ENCODE peak calls at places on chromosomes 16 and 17, in seven cellular contexts. T is heart right ventricle, V is pancreas, R is adipocyte, N is AG04449, B is epithelial cell of esophagus, K is thoracic aorta. J is an unnamed sample.

GRCh38 chr16:4401094-4401501 is 15.3 kb downstream of the CORO7 start:
- DNase-seq in B (no peak), V (no peak), T (no peak), K (no peak), R (no peak), N (no peak), J (no peak)

GRCh38 chr17:30950669-30951399 is 20.0 kb upstream of the RNF135 start:
- DNase-seq in N (no peak), K (peak; percentile 25), V (peak; percentile 33), B (peak; percentile 74), T (peak; percentile 85), R (peak; percentile 65), J (peak; percentile 76)

GRCh38 chr17:51508048-51508447 is 247.7 kb downstream of the UTP18 start:
- DNase-seq in R (no peak), V (no peak), K (no peak), B (no peak), N (no peak), T (no peak), J (no peak)

GRCh38 chr17:69870751-69871199 is 204.2 kb upstream of the KCNJ16 start:
- DNase-seq in T (no peak), R (peak; percentile 80), B (peak; percentile 81), V (no peak), K (no peak), N (peak; percentile 70), J (peak; percentile 30)

GRCh38 chr16:8828541-8829165 is 31.0 kb downstream of the PMM2 start:
- DNase-seq in T (no peak), V (no peak), K (no peak), R (no peak), N (no peak), B (peak; percentile 91), J (no peak)

GRCh38 chr16:69542974-69543373 is 22.8 kb upstream of the NFAT5 start:
- DNase-seq in K (no peak), T (no peak), N (no peak), B (peak; percentile 42), V (no peak), R (peak; percentile 57), J (no peak)

GRCh38 chr17:15341385-15341849 is at the start of gene TEKT3:
- DNase-seq in V (peak; percentile 83), B (peak; percentile 55), T (peak; percentile 84), R (peak; percentile 80), N (no peak), K (peak; percentile 49), J (peak; percentile 13)

GRCh38 chr16:29767062-29767461 is 11.0 kb upstream of the ZG16 start:
- DNase-seq in N (no peak), R (no peak), K (no peak), T (no peak), V (no peak), B (no peak), J (no peak)

GRCh38 chr16:52581530-52581929 is 34.6 kb upstream of the TOX3 start:
- DNase-seq in K (no peak), R (no peak), B (no peak), N (no peak), V (no peak), T (no peak), J (no peak)

DNA sequence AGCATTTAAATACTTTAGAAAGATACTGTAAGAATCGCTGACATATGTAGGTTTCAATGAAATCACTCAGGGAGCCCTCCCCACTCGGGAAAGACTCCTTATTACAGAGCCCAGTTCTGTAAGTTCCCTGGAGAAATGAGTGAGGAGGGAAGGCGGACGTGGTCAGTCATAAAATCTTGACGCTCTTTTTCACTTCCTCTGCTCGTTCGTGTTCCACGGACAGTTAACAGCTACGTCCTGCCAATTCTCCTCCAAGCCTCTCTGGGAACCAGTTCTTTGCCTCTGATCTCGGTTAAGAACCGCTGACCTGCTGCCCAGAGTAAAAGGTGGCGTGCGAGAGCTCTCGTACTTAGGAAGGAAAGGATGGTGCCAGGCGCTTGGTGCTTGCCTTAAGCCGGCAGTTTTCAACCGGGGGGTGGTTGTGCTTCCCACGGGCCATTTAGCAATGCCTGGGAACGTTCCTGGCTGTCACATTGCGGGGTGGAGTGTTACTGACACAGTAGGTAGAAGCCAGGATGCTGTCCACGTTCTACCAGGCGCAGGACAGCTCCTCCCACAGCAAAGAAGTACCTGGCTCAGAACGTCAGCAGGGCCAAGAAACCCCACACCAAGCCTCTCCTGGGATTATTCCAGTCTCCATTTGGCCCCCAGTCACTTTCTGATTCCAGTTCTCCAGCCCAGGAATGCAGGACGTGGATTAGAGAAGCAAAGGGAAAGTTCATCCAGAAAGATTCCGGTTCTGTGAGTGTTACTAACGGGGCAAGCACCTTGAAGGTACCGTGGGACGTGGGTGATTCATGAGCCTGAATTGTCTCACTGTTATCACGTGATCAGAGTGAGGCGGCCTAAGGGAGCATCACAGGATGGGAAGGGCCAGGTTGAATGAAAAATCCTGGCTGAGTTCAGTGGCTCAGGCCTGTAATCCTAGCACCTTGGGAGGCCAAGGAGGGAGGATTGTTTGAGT is 87.7 kb downstream of the MRM3 start:
- DNase-seq in V (no peak), T (no peak), N (no peak), B (peak; percentile 99), R (no peak), K (no peak), J (peak; percentile 83)
- H3K4me3 ChIP-seq in V (no peak overlapping the region), T (no peak overlapping the region), N (no peak overlapping the region), B (no peak overlapping the region), R (peak overlapping the region; percentile 63), K (peak overlapping the region; percentile 60), J (peak overlapping the region; percentile 22)

GRCh38 chr17:78175643-78175981 is 7.2 kb downstream of the SYNGR2 start:
- DNase-seq in V (no peak), N (no peak), K (no peak), B (no peak), R (no peak), T (no peak), J (no peak)

GRCh38 chr17:78176548-78177025 is 8.2 kb downstream of the SYNGR2 start:
- DNase-seq in V (peak; percentile 81), N (no peak), R (peak; percentile 52), B (peak; percentile 74), T (peak; percentile 68), K (no peak), J (no peak)

GRCh38 chr17:78174332-78174869 is 6.0 kb downstream of the SYNGR2 start:
- DNase-seq in R (no peak), N (no peak), K (peak; percentile 66), T (peak; percentile 87), V (peak; percentile 96), B (peak; percentile 39), J (no peak)

GRCh38 chr17:78173025-78173715 is 4.8 kb downstream of the SYNGR2 start:
- DNase-seq in N (no peak), T (no peak), R (no peak), V (no peak), K (no peak), B (no peak), J (no peak)

GRCh38 chr17:78174870-78175642 is 6.7 kb downstream of the SYNGR2 start:
- DNase-seq in V (peak; percentile 87), B (peak; percentile 33), K (no peak), R (no peak), T (no peak), N (no peak), J (no peak)
- H3K4me3 ChIP-seq in V (no peak overlapping the region), B (no peak overlapping the region), K (peak overlapping the region; percentile 34), R (no peak overlapping the region), T (no peak overlapping the region), N (no peak overlapping the region), J (no peak overlapping the region)

GRCh38 chr17:55238931-55239297 is 25.8 kb upstream of the HLF start:
- DNase-seq in B (peak; percentile 14), K (no peak), T (peak; percentile 11), V (peak; percentile 13), R (no peak), N (no peak), J (no peak)
- H3K4me3 ChIP-seq in B (peak overlapping the region; percentile 54), K (peak overlapping the region; percentile 81), T (no peak overlapping the region), V (peak overlapping the region; percentile 46), R (peak overlapping the region; percentile 87), N (peak overlapping the region; percentile 65), J (peak overlapping the region; percentile 62)

GRCh38 chr17:65495255-65496060 is 66.0 kb downstream of the AXIN2 start:
- DNase-seq in B (no peak), K (no peak), R (no peak), N (no peak), V (no peak), T (no peak), J (no peak)
- H3K4me3 ChIP-seq in B (no peak overlapping the region), K (no peak overlapping the region), R (no peak overlapping the region), N (no peak overlapping the region), V (no peak overlapping the region), T (no peak overlapping the region), J (no peak overlapping the region)

DNA sequence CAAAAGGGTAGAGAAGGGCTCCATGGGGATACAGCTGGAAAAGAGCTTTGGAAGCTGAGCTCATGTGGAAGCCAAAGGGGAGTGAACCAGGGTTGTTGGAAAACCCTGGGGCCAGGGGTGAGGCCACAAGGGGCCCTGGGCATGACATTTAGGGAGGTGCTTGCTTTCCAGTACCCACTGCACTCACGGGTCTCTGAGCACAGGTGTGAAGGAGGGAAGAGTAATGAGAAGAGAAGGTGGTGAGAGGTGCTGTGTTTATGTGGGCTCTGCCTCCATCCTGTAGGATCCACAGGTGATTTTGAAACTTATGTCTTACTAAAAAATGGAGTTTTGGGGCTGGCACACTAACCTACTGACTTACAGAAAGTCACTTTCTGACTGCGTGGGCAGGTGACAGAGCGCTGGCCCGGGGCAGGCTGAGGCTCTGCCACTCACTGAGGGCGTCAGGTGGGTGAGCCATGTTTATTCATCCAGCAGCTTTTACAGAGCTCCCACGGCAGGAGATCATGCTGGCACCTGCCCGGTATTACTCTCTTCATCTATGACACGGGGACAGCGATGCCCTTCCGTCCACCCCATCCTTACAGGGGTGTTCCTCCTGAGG is 18.9 kb downstream of the KSR1 start:
- DNase-seq in K (no peak), R (no peak), V (no peak), T (no peak), N (no peak), B (peak; percentile 78), J (no peak)
- H3K4me3 ChIP-seq in K (no peak overlapping the region), R (no peak overlapping the region), V (no peak overlapping the region), T (no peak overlapping the region), N (no peak overlapping the region), B (no peak overlapping the region), J (no peak overlapping the region)

GRCh38 chr16:647173-647902 is 1.8 kb upstream of the WDR90 start:
- DNase-seq in B (no peak), K (no peak), V (peak; percentile 59), N (no peak), R (no peak), T (no peak), J (no peak)

GRCh38 chr16:646679-647172 is 2.4 kb upstream of the WDR90 start:
- DNase-seq in K (no peak), V (no peak), B (no peak), N (no peak), T (no peak), R (no peak), J (no peak)

GRCh38 chr16:644556-644955 is 2.9 kb downstream of the MCRIP2 start:
- DNase-seq in K (no peak), N (no peak), B (no peak), T (no peak), V (no peak), R (no peak), J (no peak)

GRCh38 chr16:648071-648785 is 937 bp upstream of the WDR90 start:
- DNase-seq in N (no peak), K (no peak), T (no peak), B (peak; percentile 63), V (peak; percentile 87), R (peak; percentile 15), J (no peak)

GRCh38 chr16:645852-646678 is 3.1 kb upstream of the WDR90 start:
- DNase-seq in T (peak; percentile 70), N (no peak), B (no peak), R (no peak), K (no peak), V (no peak), J (no peak)
- H3K4me3 ChIP-seq in T (no peak overlapping the region), N (no peak overlapping the region), B (no peak overlapping the region), R (peak overlapping the region; percentile 23), K (no peak overlapping the region), V (no peak overlapping the region), J (no peak overlapping the region)

J was measured in skeletal muscle cell.